ENCODE peak calls at places on chromosome X, in ten cellular contexts. U, L, T, Y, R, W, V, J, E and G are unnamed samples.

GRCh38 chrX:132576945-132577344 is 88.1 kb upstream of the MBNL3 start:
- DNase-seq in L (no peak), W (no peak), E (no peak), Y (no peak), T (no peak), R (peak), U (no peak), V (no peak), J (no peak), G (no peak)

GRCh38 chrX:36898301-36898700 is 109.9 kb upstream of the FAM47C start:
- DNase-seq in Y (no peak), V (no peak), L (no peak), T (peak), U (no peak), J (no peak), W (peak), E (no peak), R (no peak), G (no peak)

GRCh38 chrX:151713859-151714258 is 2.0 kb upstream of the FATE1 start:
- DNase-seq in Y (no peak), R (peak), W (peak), L (peak), T (no peak), V (no peak), J (no peak), U (no peak), E (peak), G (no peak)

GRCh38 chrX:48918644-48919340 is at the start of gene PIM2:
- DNase-seq in Y (peak), R (peak), U (peak), V (no peak), W (peak), J (peak), L (no peak), T (peak), E (peak), G (peak)

GRCh38 chrX:37491686-37492085 is 79.8 kb upstream of the LANCL3 start:
- DNase-seq in R (no peak), L (no peak), T (no peak), Y (no peak), E (no peak), U (no peak), W (no peak), J (no peak), V (no peak), G (no peak)

GRCh38 chrX:15328821-15329220 is 6.5 kb downstream of the PIGA start:
- DNase-seq in T (no peak), J (no peak), E (no peak), W (no peak), L (no peak), Y (no peak), U (no peak), R (no peak), V (no peak), G (no peak)

GRCh38 chrX:39418132-39418935 is 617.1 kb downstream of the MID1IP1 start:
- DNase-seq in U (no peak), V (no peak), W (peak), T (no peak), Y (no peak), E (no peak), L (no peak), R (peak), J (no peak), G (no peak)

GRCh38 chrX:28659269-28659668 is 72.0 kb downstream of the IL1RAPL1 start:
- DNase-seq in V (no peak), U (no peak), E (no peak), Y (no peak), T (no peak), R (no peak), L (no peak), W (no peak), J (no peak), G (no peak)

GRCh38 chrX:104665691-104666090 is 99.7 kb downstream of the IL1RAPL2 start:
- DNase-seq in T (no peak), L (no peak), W (no peak), R (no peak), J (no peak), Y (no peak), U (no peak), E (no peak), V (no peak), G (no peak)

GRCh38 chrX:149718757-149719156 is 6.9 kb downstream of the MAGEA11 start:
- DNase-seq in J (no peak), U (no peak), T (no peak), V (no peak), R (no peak), E (no peak), W (no peak), L (no peak), Y (no peak), G (no peak)

GRCh38 chrX:113962338-113962737 is 621.5 kb upstream of the HTR2C start:
- DNase-seq in V (no peak), W (no peak), T (no peak), L (no peak), J (no peak), R (no peak), E (no peak), U (no peak), Y (no peak), G (no peak)

GRCh38 chrX:154040307-154040756 is 20.6 kb upstream of the IRAK1 start:
- DNase-seq in W (no peak), R (peak), Y (no peak), T (peak), U (no peak), J (no peak), V (no peak), L (no peak), E (no peak), G (no peak)

GRCh38 chrX:70664726-70665125 is 220.1 kb downstream of the DLG3 start:
- DNase-seq in T (peak), J (no peak), Y (no peak), U (no peak), R (peak), W (peak), V (no peak), E (peak), L (no peak), G (peak)

GRCh38 chrX:37347420-37347819 is 1.7 kb upstream of the PRRG1 start:
- DNase-seq in U (no peak), L (no peak), E (no peak), T (peak), R (peak), Y (no peak), W (no peak), J (no peak), V (no peak), G (no peak)

GRCh38 chrX:17788439-17788838 is 51.1 kb downstream of the SCML1 start:
- DNase-seq in V (peak), J (no peak), U (no peak), R (peak), L (peak), T (peak), W (peak), Y (no peak), E (peak), G (no peak)

GRCh38 chrX:77014655-77015377 is 432.4 kb upstream of the FGF16 start:
- DNase-seq in W (peak), Y (no peak), T (no peak), L (no peak), V (no peak), U (no peak), E (no peak), J (no peak), R (peak), G (no peak)

GRCh38 chrX:52553995-52554642 is 37.3 kb upstream of the XAGE1B start:
- DNase-seq in Y (no peak), J (no peak), R (no peak), L (no peak), T (no peak), U (no peak), W (no peak), E (no peak), V (no peak), G (no peak)

GRCh38 chrX:154370882-154371770 is 3.3 kb downstream of the FLNA start:
- DNase-seq in J (peak), Y (peak), U (peak), L (peak), E (peak), T (peak), W (peak), R (peak), V (peak), G (peak)

GRCh38 chrX:70398899-70399298 is 24.2 kb upstream of the GDPD2 start:
- DNase-seq in W (no peak), U (no peak), T (peak), R (peak), E (no peak), V (no peak), J (no peak), L (no peak), Y (no peak), G (no peak)

GRCh38 chrX:17475820-17476219 is 100.8 kb downstream of the NHS start:
- DNase-seq in Y (no peak), W (no peak), V (no peak), T (no peak), L (no peak), R (peak), J (no peak), U (no peak), E (no peak), G (no peak)

GRCh38 chrX:72258174-72258573 is 18.9 kb downstream of the RPS4X start:
- DNase-seq in L (no peak), Y (no peak), E (no peak), V (no peak), R (peak), T (peak), W (no peak), J (no peak), U (no peak), G (no peak)

GRCh38 chrX:13372203-13372980 is 52.5 kb upstream of the ATXN3L start:
- DNase-seq in T (no peak), W (no peak), Y (no peak), V (no peak), L (no peak), J (no peak), U (no peak), R (no peak), E (no peak), G (no peak)

GRCh38 chrX:19593684-19594083 is 78.4 kb upstream of the MAP3K15 start:
- DNase-seq in R (peak), U (no peak), W (peak), Y (no peak), E (peak), L (no peak), T (peak), V (no peak), J (no peak), G (no peak)

GRCh38 chrX:153059191-153060094 is 3.2 kb downstream of the PNMA3 start:
- DNase-seq in U (no peak), Y (no peak), J (no peak), T (no peak), W (no peak), R (no peak), E (no peak), V (no peak), L (no peak), G (no peak)

GRCh38 chrX:110293658-110294453 is 24.0 kb downstream of the AMMECR1 start:
- DNase-seq in R (no peak), J (no peak), E (no peak), T (peak), L (no peak), Y (no peak), U (no peak), W (no peak), V (no peak), G (no peak)

GRCh38 chrX:17842769-17843525 is 18.2 kb downstream of the RAI2 start:
- DNase-seq in T (no peak), Y (no peak), W (no peak), E (no peak), V (no peak), R (no peak), L (no peak), U (no peak), J (no peak), G (no peak)

GRCh38 chrX:53882331-53882730 is 161.9 kb downstream of the PHF8 start:
- DNase-seq in W (peak), R (peak), U (no peak), T (peak), J (no peak), Y (no peak), E (no peak), L (no peak), V (no peak), G (no peak)

GRCh38 chrX:124325732-124326131 is 6.7 kb upstream of the TEX13D start:
- DNase-seq in E (no peak), L (no peak), T (no peak), V (no peak), J (no peak), W (no peak), U (no peak), Y (no peak), R (no peak), G (no peak)

GRCh38 chrX:13386636-13387035 is 66.8 kb upstream of the ATXN3L start:
- DNase-seq in E (no peak), R (no peak), T (no peak), J (no peak), W (no peak), U (no peak), V (no peak), L (no peak), Y (no peak), G (no peak)

GRCh38 chrX:55839480-55839879 is 121.9 kb downstream of the RRAGB start:
- DNase-seq in E (no peak), R (no peak), V (no peak), T (no peak), W (no peak), J (no peak), L (no peak), Y (no peak), U (no peak), G (no peak)

GRCh38 chrX:102720237-102721168 is at the start of gene GPRASP3:
- DNase-seq in U (peak), W (no peak), T (peak), L (peak), Y (peak), R (peak), V (peak), E (no peak), J (peak), G (peak)

GRCh38 chrX:3141031-3141430 is 99.8 kb downstream of the ARSF start:
- DNase-seq in T (peak), E (no peak), Y (no peak), U (no peak), J (no peak), L (no peak), V (no peak), R (peak), W (no peak), G (no peak)

DNA sequence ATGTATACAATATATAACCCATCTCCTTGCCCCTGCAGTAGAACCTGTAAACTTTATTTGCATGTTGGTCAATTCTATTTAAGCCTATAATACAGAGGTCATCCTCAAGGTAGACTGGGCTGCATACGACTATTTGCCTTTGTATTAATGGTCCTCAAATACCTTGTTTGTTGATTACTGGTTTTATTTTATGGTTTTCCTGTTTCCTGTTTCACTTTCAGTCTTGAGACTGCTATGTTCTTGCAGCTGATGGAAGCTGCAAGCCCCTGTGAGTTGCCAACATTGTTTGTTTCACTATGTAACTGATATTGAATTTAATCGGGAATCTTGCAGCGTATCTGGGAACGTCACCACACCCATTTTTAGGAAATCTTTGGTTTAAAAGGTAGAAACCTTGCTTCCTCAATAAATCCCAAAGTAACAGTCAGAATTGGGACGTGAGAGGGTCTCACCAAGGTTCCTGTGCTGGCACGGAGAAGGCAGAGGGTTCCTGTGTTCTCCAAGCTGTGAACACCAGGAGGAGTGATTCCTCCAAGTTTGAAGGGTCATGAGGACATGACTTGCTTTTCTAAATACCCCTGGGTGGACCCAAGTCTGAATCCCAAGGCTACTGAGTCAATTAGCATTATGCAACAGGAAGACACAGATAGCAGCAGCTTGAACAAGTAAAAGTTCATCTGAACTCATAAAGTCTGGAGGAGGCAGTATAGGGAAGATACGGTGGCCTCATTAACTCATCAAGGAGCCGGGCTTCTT is 110.6 kb upstream of the PNPLA4 start:
- DNase-seq in R (no peak), V (no peak), J (no peak), T (no peak), L (no peak), W (no peak), E (no peak), Y (no peak), U (no peak), G (no peak)
- H3K4me3 ChIP-seq in R (no peak), V (no peak), J (no peak), T (no peak), L (no peak), W (no peak), E (no peak), Y (no peak), U (no peak), G (no peak)

DNA sequence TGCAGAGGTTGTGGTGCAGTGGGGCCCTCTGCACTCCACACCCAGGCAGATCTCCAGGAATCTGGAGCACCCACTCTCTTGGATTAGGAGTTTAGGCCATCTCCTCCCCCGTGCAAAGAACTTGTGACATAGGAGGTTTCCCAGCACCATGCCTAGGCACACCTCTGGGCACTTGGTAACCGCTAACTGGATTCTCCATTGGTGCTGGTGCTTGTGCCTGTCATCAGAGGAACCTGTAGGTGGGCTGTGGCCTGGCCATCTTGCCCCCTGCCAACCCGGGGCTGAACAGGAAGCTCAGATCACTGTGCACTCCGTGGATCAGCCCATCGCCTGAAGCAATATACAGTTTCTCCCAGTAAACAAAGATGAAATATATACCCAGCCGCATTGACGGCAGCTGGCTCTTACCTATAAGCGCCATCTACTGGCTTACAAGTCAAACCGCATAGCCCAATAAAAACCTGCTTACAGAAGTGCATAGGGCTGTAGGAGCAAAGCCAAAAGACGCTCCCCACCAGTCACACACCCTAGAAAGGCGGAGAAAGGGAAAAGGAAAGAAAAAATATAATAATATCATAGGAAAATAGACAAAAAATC is 19.1 kb upstream of the TEX13B start:
- DNase-seq in L (no peak), W (peak), V (no peak), U (no peak), R (peak), T (peak), Y (no peak), J (no peak), E (peak), G (no peak)
- TF ChIP-seq CTCF in L (peak), W (peak), V (peak), U (peak), R (peak), T (peak), Y (no peak), J (peak), E (peak), G (peak)

GRCh38 chrX:137569470-137569891 is 3.6 kb downstream of the ZIC3 start:
- DNase-seq in J (no peak), R (no peak), E (no peak), V (no peak), L (no peak), U (no peak), Y (no peak), T (no peak), W (no peak), G (no peak)
- H3K4me3 ChIP-seq in J (peak), R (no peak), E (no peak), V (no peak), L (no peak), U (no peak), Y (no peak), T (no peak), W (peak), G (no peak)

GRCh38 chrX:88397551-88397950 is 349.5 kb upstream of the CPXCR1 start:
- DNase-seq in U (no peak), V (no peak), J (no peak), R (no peak), E (no peak), Y (no peak), T (no peak), L (no peak), W (peak), G (no peak)
- TF ChIP-seq CTCF in U (no peak), V (no peak), J (no peak), R (no peak), E (no peak), Y (no peak), T (peak), L (no peak), W (no peak), G (no peak)

DNA sequence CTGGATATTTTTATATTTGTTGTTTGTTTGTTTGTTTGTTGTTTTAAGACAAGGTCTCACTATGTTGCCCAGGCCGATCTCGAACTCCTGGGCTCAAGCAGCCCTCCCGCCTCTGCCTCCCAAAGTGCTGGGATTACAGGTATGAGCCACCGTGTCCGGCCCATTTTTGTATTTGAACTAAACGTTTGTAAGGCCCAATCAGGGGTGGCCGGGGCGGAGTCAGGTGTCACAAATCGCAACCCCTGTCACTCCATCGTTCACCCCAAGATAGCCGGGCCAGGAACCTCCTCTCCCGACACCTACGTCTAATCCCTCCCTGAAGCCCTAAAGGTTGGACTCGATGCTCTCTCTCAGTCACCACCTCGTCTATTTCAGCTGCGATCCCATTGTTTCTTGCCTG is 722 bp upstream of the EFHC2 start:
- DNase-seq in Y (no peak), E (no peak), V (no peak), W (no peak), J (no peak), U (peak), R (no peak), L (no peak), T (no peak), G (no peak)
- H3K4me3 ChIP-seq in Y (no peak), E (no peak), V (no peak), W (no peak), J (peak), U (no peak), R (no peak), L (peak), T (no peak), G (no peak)

GRCh38 chrX:74321191-74321590 is 17.2 kb downstream of the ZCCHC13 start:
- DNase-seq in J (no peak), E (no peak), V (no peak), Y (no peak), L (no peak), T (no peak), U (no peak), W (no peak), R (no peak), G (no peak)

DNA sequence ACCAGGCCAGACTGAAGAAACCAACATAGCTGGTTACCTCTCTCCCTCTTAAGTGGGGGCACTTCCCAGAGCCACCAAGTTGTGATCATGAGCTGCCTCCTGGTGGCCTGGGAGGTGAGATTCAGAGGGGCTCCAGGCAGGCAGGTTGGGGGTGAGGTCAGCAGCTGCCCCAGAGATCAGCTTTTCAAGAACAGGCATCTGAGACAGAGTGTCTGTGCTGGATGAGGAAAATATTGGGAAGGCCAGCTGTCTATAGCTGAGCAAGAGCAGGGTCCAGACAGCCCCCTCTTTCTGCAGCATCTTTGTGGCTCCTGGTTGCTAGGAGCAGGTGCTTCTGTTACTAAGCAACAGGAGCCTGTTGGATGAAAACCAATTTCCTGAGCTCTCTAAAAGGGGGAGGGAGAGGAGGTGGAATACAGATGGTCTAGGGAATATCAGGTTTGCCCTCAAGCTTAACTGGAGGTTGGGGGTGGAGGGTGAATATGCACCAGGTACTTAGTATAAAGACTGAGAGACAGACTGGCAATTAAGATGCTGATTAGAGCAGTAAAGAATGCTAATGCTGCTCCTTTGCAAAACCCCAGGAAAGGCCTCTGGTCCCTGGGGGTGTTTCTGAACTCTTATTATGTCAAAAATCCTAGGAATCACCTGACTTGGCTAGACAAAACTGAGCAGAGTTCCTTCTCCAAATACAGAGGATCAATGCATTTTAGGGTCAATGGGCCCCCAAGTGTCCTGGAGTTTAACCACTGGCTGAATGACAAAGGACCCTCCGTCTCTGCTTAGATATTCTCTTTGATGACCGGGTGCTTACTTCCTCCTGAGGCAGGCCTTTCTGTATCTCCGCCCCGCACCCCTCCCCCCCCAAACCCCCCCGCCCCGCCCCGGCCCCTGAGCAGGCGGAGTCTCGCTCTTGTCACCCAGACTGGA is 21.4 kb downstream of the ZCCHC13 start:
- DNase-seq in R (no peak), U (no peak), E (no peak), V (no peak), W (no peak), L (no peak), Y (no peak), J (no peak), T (no peak), G (no peak)
- TF ChIP-seq CTCF in R (no peak), U (no peak), E (no peak), V (no peak), W (no peak), L (no peak), Y (no peak), J (no peak), T (no peak), G (no peak)